ENCODE peak calls at places on chromosomes 12 and 14, in four cellular contexts. E is psoas muscle, Q is NCI-H226, F is NCI-H1048. S is an unnamed sample.

GRCh38 chr12:93287152-93287551 is 90.6 kb upstream of the NUDT4 start:
- DNase-seq in E (no peak), Q (peak; percentile 84), F (no peak), S (no peak)

GRCh38 chr12:127559349-127560040 is 707.5 kb upstream of the TMEM132C start:
- DNase-seq in E (no peak), Q (no peak), F (no peak), S (peak; percentile 51)

GRCh38 chr12:11731455-11731854 is 82.0 kb downstream of the ETV6 start:
- DNase-seq in E (no peak), Q (peak; percentile 65), F (no peak), S (no peak)

GRCh38 chr12:32032205-32032810 is 73.1 kb downstream of the RESF1 start:
- DNase-seq in E (no peak), Q (no peak), F (no peak), S (no peak)

GRCh38 chr12:24695657-24696329 is 253.1 kb downstream of the BCAT1 start:
- DNase-seq in E (no peak), Q (no peak), F (no peak), S (no peak)

GRCh38 chr12:1832801-1833595 is 12.6 kb downstream of the LRTM2 start:
- DNase-seq in E (peak; percentile 39), Q (no peak), F (no peak), S (no peak)

GRCh38 chr12:59383426-59383822 is 212.4 kb upstream of the SLC16A7 start:
- DNase-seq in E (no peak), Q (peak; percentile 82), F (no peak), S (no peak)

GRCh38 chr14:104864267-104865068 is 600 bp upstream of the CEP170B start:
- DNase-seq in E (no peak), Q (no peak), F (no peak), S (peak; percentile 52)

GRCh38 chr12:31773223-31773750 is 44.5 kb upstream of the AMN1 start:
- DNase-seq in E (no peak), Q (peak; percentile 49), F (no peak), S (no peak)

GRCh38 chr12:45669762-45670161 is 59.7 kb upstream of the ARID2 start:
- DNase-seq in E (no peak), Q (no peak), F (no peak), S (no peak)

GRCh38 chr12:53495903-53496751 is 3.1 kb downstream of the MAP3K12 start:
- DNase-seq in E (peak; percentile 77), Q (peak; percentile 98), F (no peak), S (peak; percentile 72)

S was measured in Right ventricle myocardium superior.